ENCODE peak calls at places on chromosomes 5 and 9, in five cellular contexts. Q is Peyer's patch; W is AG04450; H is CD8-positive, alpha-beta T cell; F is uterus. A is an unnamed sample.
A peak's percentile ranks its signal among the peaks of the same experiment; 100 is the strongest.

GRCh38 chr5:35876922-35877321 is 20.2 kb downstream of the IL7R start:
- DNase-seq in Q (no peak), W (no peak), F (no peak), H (no peak), A (no peak)

GRCh38 chr5:127813633-127814171 is 110.5 kb downstream of the CCDC192 start:
- DNase-seq in H (no peak), F (no peak), W (no peak), Q (no peak), A (peak; percentile 87)

GRCh38 chr5:100574716-100575115 is 39.5 kb downstream of the FAM174A start:
- DNase-seq in H (no peak), F (no peak), Q (no peak), W (no peak), A (no peak)

GRCh38 chr5:38722918-38723317 is 122.9 kb upstream of the OSMR start:
- DNase-seq in H (no peak), F (no peak), W (no peak), Q (no peak), A (no peak)

GRCh38 chr9:4298255-4299005 is 1.4 kb downstream of the GLIS3 start:
- DNase-seq in Q (peak; percentile 20), W (no peak), H (peak; percentile 30), F (no peak), A (no peak)

GRCh38 chr5:97644896-97645295 is 461.8 kb upstream of the RIOK2 start:
- DNase-seq in W (no peak), H (no peak), Q (no peak), F (no peak), A (no peak)

GRCh38 chr9:131228096-131228495 is 48.2 kb downstream of the FAM78A start:
- DNase-seq in Q (no peak), W (no peak), H (no peak), F (no peak), A (no peak)

GRCh38 chr5:65032250-65032649 is 263.5 kb downstream of the CWC27 start:
- DNase-seq in W (peak; percentile 93), H (no peak), Q (no peak), F (no peak), A (peak; percentile 91)

GRCh38 chr5:74196233-74196632 is 444.3 kb downstream of the ENC1 start:
- DNase-seq in W (no peak), F (no peak), H (no peak), Q (no peak), A (no peak)

GRCh38 chr9:13278368-13279246 is 885 bp downstream of the MPDZ start:
- DNase-seq in Q (no peak), H (no peak), F (peak; percentile 73), W (no peak), A (no peak)

GRCh38 chr5:60843693-60844428 is at the start of gene ELOVL7:
- DNase-seq in F (peak; percentile 15), H (peak; percentile 11), W (no peak), Q (no peak), A (no peak)

GRCh38 chr9:96875460-96876142 is 21.3 kb upstream of the ZNF782 start:
- DNase-seq in Q (peak; percentile 42), H (peak; percentile 30), F (no peak), W (peak; percentile 43), A (no peak)

GRCh38 chr5:39675676-39676075 is 250.9 kb upstream of the DAB2 start:
- DNase-seq in F (no peak), H (no peak), Q (no peak), W (no peak), A (no peak)

GRCh38 chr9:84589514-84589913 is 80.0 kb upstream of the NTRK2 start:
- DNase-seq in Q (no peak), F (no peak), H (no peak), W (no peak), A (no peak)

GRCh38 chr9:15304620-15305019 is 2.4 kb downstream of the TTC39B start:
- DNase-seq in F (no peak), W (no peak), H (no peak), Q (no peak), A (no peak)

GRCh38 chr5:171272996-171273970 is 35.8 kb upstream of the TLX3 start:
- DNase-seq in F (no peak), Q (no peak), H (no peak), W (no peak), A (no peak)

GRCh38 chr5:119393746-119394145 is 37.9 kb downstream of the TNFAIP8 start:
- DNase-seq in Q (no peak), H (no peak), W (no peak), F (no peak), A (no peak)

GRCh38 chr9:125153712-125154367 is 10.5 kb upstream of the SCAI start:
- DNase-seq in Q (no peak), W (no peak), F (no peak), H (no peak), A (no peak)

GRCh38 chr9:76257224-76257794 is 136.9 kb downstream of the RFK start:
- DNase-seq in F (peak; percentile 43), Q (no peak), W (no peak), H (no peak), A (no peak)

GRCh38 chr5:32233696-32234447 is 59.8 kb upstream of the GOLPH3 start:
- DNase-seq in H (no peak), W (no peak), F (no peak), Q (no peak), A (no peak)

GRCh38 chr9:89449261-89449671 is 48.6 kb downstream of the SEMA4D start:
- DNase-seq in H (no peak), Q (no peak), W (no peak), F (no peak), A (no peak)

GRCh38 chr9:89677696-89678393 is 73.0 kb downstream of the GADD45G start:
- DNase-seq in W (no peak), H (no peak), F (no peak), Q (no peak), A (no peak)

GRCh38 chr9:95167998-95168397 is 149.5 kb downstream of the FANCC start:
- DNase-seq in Q (peak; percentile 38), W (peak; percentile 89), F (peak; percentile 43), H (peak; percentile 49), A (peak; percentile 50)

GRCh38 chr5:143244000-143244736 is 159.3 kb downstream of the NR3C1 start:
- DNase-seq in F (peak; percentile 61), H (no peak), Q (no peak), W (peak; percentile 92), A (peak; percentile 97)

GRCh38 chr5:149235841-149236240 is 35.8 kb upstream of the AFAP1L1 start:
- DNase-seq in H (no peak), F (no peak), Q (no peak), W (no peak), A (no peak)
- H3K27me3 ChIP-seq in H (no peaks in the 10 kb centered on the region), F (no peaks in the 10 kb centered on the region), Q (no peaks in the 10 kb centered on the region), W (no peaks in the 10 kb centered on the region), A (no peaks in the 10 kb centered on the region)

DNA sequence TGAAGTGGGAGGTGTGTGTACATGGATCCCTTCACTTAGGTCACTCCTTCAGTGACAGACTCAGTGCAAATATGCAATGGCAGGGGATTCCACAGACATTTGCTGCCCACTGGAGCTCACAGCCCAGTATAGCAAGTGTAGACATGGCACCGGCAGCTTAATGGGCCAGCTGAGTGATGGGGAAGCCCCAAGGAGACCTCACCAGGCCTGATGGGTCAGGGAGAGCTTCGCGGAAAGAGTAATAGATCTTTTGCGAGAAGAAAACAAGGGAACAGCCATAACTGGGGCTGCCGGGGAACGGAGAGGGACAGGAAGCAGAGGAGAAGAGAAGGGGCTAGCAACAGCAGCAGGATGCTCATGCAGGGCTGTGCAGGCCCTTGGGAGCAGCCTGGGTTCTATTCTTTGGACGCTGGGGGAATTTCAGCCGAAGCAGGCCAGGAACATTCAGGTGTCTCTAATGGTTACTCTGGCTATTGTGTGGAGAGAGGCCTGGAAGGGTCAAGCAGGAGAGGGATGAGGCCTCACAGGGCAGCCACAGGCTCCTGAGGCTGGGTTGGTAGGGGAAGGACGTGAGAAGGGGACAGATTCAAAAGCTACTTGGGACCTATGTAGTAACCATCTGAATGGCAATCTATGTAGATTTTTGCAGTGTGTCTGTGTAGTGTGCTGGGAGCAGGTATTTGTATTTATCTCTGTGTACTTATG is 27.0 kb downstream of the TCF7 start:
- DNase-seq in W (no peak), Q (peak; percentile 15), F (no peak), H (peak; percentile 17), A (no peak)
- TF ChIP-seq CTCF in W (no peak), Q (no peak), F (no peak), H (no peak), A (peak; percentile 12)

DNA sequence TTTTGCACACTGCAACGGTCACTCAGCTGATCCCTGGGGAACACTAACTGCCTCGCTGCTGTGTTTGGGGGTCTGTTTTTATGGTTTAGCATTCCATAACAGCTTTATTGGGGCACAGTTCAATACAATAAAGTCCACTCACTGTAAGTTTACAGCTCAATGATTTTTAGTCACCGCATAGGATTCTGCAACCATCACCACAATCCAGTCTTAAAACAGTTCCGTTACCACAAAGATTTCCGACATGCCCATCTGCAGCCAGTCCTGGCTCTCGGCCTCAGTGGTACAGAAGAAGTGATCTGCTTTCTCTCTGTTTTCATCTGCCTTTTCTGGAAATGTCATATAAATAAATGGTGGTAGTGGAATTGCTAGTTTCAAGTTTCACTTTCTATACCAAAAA is 23.6 kb downstream of the OR2V2 start:
- DNase-seq in W (no peak), H (no peak), F (no peak), Q (no peak), A (no peak)
- H3K27me3 ChIP-seq in W (peaks cover 5% of the 10 kb centered on the region), H (no peaks in the 10 kb centered on the region), F (peaks cover 15% of the 10 kb centered on the region), Q (peaks cover 52% of the 10 kb centered on the region), A (peaks cover 3% of the 10 kb centered on the region)

GRCh38 chr9:35664531-35665470 is at the start of gene ARHGEF39:
- DNase-seq in W (no peak), Q (peak; percentile 64), F (peak; percentile 68), H (peak; percentile 54), A (no peak)
- TF ChIP-seq CTCF in W (peak; percentile 31), Q (peak; percentile 26), F (no peak), H (no peak), A (peak; percentile 41)

DNA sequence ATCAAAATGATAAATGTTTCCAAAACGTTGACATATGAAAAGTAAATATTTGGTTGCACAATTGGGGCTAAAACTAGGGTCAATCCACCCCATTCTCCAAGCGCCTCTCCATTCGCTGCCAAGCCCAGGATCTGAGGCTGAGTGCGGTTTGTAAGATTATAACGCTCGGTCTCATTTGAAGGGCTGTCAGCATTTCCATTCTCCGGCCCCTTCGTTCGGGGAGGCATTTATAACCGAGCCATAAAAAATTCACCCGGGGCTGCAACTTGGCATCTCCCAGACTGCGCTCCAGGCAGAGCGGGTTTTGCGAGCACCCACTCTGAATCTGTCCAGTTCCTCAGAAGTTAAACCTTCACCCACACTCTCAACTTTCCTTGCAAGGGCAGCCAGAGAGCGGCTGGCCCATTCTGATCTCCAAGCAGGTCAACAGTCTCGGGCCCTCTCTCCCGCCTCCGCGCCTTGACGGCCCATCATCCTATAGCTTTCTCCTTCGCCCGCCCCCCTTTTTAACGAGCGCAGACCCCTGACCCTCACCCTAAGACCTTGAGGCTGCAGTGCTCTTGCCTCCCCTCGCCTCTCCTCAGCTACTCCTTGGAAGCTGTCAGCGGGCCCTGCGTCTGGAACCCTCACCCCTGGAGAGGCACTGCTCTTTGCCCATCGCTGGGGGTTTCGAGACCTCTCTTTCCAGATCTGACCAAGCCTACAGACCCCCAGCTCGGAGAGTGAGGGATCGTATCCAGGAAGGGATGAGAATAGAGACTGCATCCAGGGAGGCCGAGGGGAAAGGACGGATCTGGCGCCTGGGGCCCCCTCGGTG is 1.1 kb downstream of the SLIT3 start:
- DNase-seq in W (no peak), Q (no peak), F (no peak), H (no peak), A (no peak)
- H3K27me3 ChIP-seq in W (peaks cover 28% of the 10 kb centered on the region), Q (no peaks in the 10 kb centered on the region), F (no peaks in the 10 kb centered on the region), H (peaks cover 8% of the 10 kb centered on the region), A (peaks cover 3% of the 10 kb centered on the region)

DNA sequence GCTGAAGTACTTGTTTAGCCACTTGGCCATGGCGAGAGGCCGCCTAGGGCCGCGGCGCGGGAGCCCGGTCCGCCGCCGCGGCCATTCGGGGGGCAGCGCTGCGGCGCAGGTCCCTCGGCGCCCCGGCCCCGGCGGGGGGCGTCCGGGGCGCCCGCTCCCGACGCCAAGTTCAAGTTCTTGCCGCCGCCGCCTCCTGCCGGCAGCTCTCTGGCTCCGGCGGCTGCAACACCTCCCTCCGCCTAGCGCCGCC is 486 bp downstream of the SHB start:
- DNase-seq in Q (peak; percentile 29), W (no peak), F (peak; percentile 31), H (peak; percentile 44), A (no peak)
- TF ChIP-seq CTCF in Q (peak; percentile 60), W (peak; percentile 59), F (no peak), H (no peak), A (peak; percentile 61)

A was measured in BJ.